ENCODE peak calls at places on chromosomes 3 and 15, in nine cellular contexts. Y is A172; U is GM03348; M is RPMI8226; D is A673; N is germinal center; F is cardiac fibroblast; I is stimulated activated CD4-positive, alpha-beta T cell treated with anti-CD3 and anti-CD28 coated beads, Interleukin-2, amount 100 ng/mL, for 24 hours; K is activated CD4-positive, CD25-positive, alpha-beta regulatory T cell. E is an unnamed sample.

GRCh38 chr15:70664494-70664893 is 98.9 kb downstream of the UACA start:
- DNase-seq in Y (no peak), U (no peak), M (no peak), D (no peak), N (no peak), F (no peak), I (no peak), K (no peak), E (no peak)

GRCh38 chr15:58921267-58921666 is 12.2 kb downstream of the SLTM start:
- DNase-seq in Y (no peak), U (no peak), M (no peak), D (no peak), N (no peak), F (no peak), I (no peak), K (no peak), E (no peak)

GRCh38 chr15:42081463-42081830 is 12.9 kb downstream of the PLA2G4D start:
- DNase-seq in Y (no peak), U (no peak), M (no peak), D (no peak), N (no peak), F (no peak), I (no peak), K (no peak), E (no peak)

GRCh38 chr3:134803051-134803505 is 8.0 kb downstream of the EPHB1 start:
- DNase-seq in Y (no peak), U (no peak), M (no peak), D (no peak), N (no peak), F (no peak), I (no peak), K (no peak), E (no peak)

GRCh38 chr3:185151959-185152432 is 864 bp downstream of the C3orf70 start:
- DNase-seq in Y (no peak), U (no peak), M (no peak), D (peak), N (no peak), F (no peak), I (no peak), K (no peak), E (no peak)

GRCh38 chr3:127164615-127165014 is 28.3 kb upstream of the PRR23E start:
- DNase-seq in Y (no peak), U (no peak), M (no peak), D (no peak), N (no peak), F (no peak), I (no peak), K (no peak), E (no peak)

GRCh38 chr3:129576514-129577345 is 29.7 kb downstream of the PLXND1 start:
- DNase-seq in Y (no peak), U (no peak), M (peak), D (no peak), N (peak), F (no peak), I (peak), K (peak), E (no peak)

GRCh38 chr3:23865595-23866396 is 51.0 kb downstream of the NKIRAS1 start:
- DNase-seq in Y (peak), U (no peak), M (no peak), D (no peak), N (no peak), F (peak), I (no peak), K (no peak), E (no peak)

GRCh38 chr3:13484861-13485590 is 4.9 kb downstream of the HDAC11 start:
- DNase-seq in Y (peak), U (peak), M (peak), D (no peak), N (no peak), F (peak), I (no peak), K (no peak), E (no peak)

GRCh38 chr15:60370804-60371700 is 26.7 kb downstream of the ANXA2 start:
- DNase-seq in Y (peak), U (peak), M (no peak), D (peak), N (no peak), F (peak), I (peak), K (no peak), E (peak)

GRCh38 chr3:173841334-173841733 is 443.8 kb downstream of the NLGN1 start:
- DNase-seq in Y (no peak), U (no peak), M (no peak), D (no peak), N (no peak), F (no peak), I (no peak), K (no peak), E (no peak)

GRCh38 chr15:42094512-42094963 is at the start of gene PLA2G4D:
- DNase-seq in Y (no peak), U (no peak), M (peak), D (no peak), N (no peak), F (no peak), I (no peak), K (no peak), E (no peak)

GRCh38 chr3:123834631-123835030 is 49.5 kb downstream of the MYLK start:
- DNase-seq in Y (peak), U (peak), M (peak), D (peak), N (no peak), F (peak), I (no peak), K (no peak), E (no peak)

GRCh38 chr3:169052465-169053302 is 610.8 kb downstream of the MECOM start:
- DNase-seq in Y (no peak), U (no peak), M (no peak), D (no peak), N (no peak), F (no peak), I (no peak), K (no peak), E (no peak)

GRCh38 chr3:197901626-197902025 is 48.4 kb upstream of the RPL35A start:
- DNase-seq in Y (no peak), U (no peak), M (no peak), D (no peak), N (no peak), F (no peak), I (no peak), K (no peak), E (no peak)

GRCh38 chr3:172404237-172404962 is 43.9 kb downstream of the GHSR start:
- DNase-seq in Y (no peak), U (no peak), M (no peak), D (no peak), N (no peak), F (no peak), I (no peak), K (no peak), E (no peak)

GRCh38 chr15:86001200-86001599 is 78.5 kb upstream of the AGBL1 start:
- DNase-seq in Y (peak), U (no peak), M (no peak), D (no peak), N (no peak), F (no peak), I (no peak), K (no peak), E (no peak)

E was measured in NCI-H1048.